ENCODE peak calls at places on chromosome 16, in ten cellular contexts. R, E, V, W, G, U, O, B, F and C are unnamed samples.

GRCh38 chr16:35431829-35432663 is 1972.6 kb downstream of the TP53TG3F start:
- DNase-seq in U (no peak), V (no peak), R (no peak), E (peak), B (no peak), W (no peak), F (no peak), O (no peak), G (no peak), C (no peak)

GRCh38 chr16:57532251-57532625 is 4.1 kb downstream of the CCDC102A start:
- DNase-seq in W (no peak), O (no peak), G (no peak), B (no peak), U (no peak), V (no peak), E (no peak), F (no peak), R (no peak), C (no peak)

GRCh38 chr16:72285324-72285723 is 113.4 kb upstream of the PMFBP1 start:
- DNase-seq in F (no peak), G (no peak), V (no peak), O (no peak), E (no peak), W (no peak), U (no peak), B (no peak), R (peak), C (no peak)

GRCh38 chr16:57141822-57142631 is 43.8 kb downstream of the PSME3IP1 start:
- DNase-seq in E (no peak), G (peak), B (no peak), V (no peak), F (no peak), O (no peak), W (no peak), U (no peak), R (no peak), C (no peak)

GRCh38 chr16:75322706-75323105 is 71.3 kb upstream of the BCAR1 start:
- DNase-seq in F (no peak), B (no peak), O (no peak), U (no peak), G (no peak), W (peak), E (no peak), R (no peak), V (no peak), C (peak)

GRCh38 chr16:65769776-65770438 is 596.6 kb upstream of the CDH5 start:
- DNase-seq in V (peak), R (no peak), G (no peak), E (no peak), W (peak), B (no peak), U (no peak), O (no peak), F (no peak), C (no peak)

GRCh38 chr16:23694707-23695373 is 16.2 kb downstream of the PLK1 start:
- DNase-seq in E (no peak), B (no peak), O (no peak), F (peak), V (peak), G (no peak), U (no peak), R (peak), W (peak), C (no peak)

GRCh38 chr16:11560701-11561439 is 25.8 kb downstream of the LITAF start:
- DNase-seq in F (no peak), O (no peak), B (no peak), G (peak), V (no peak), U (no peak), W (no peak), E (no peak), R (no peak), C (peak)

GRCh38 chr16:27806388-27806787 is 256.4 kb downstream of the KATNIP start:
- DNase-seq in V (no peak), E (no peak), W (no peak), B (no peak), U (no peak), F (no peak), R (no peak), G (no peak), O (no peak), C (no peak)

GRCh38 chr16:77603656-77604055 is 118.7 kb upstream of the NUDT7 start:
- DNase-seq in R (no peak), O (no peak), U (no peak), V (no peak), B (no peak), G (no peak), E (no peak), F (no peak), W (no peak), C (no peak)

GRCh38 chr16:70749681-70750601 is 51.0 kb downstream of the VAC14 start:
- DNase-seq in B (no peak), W (no peak), F (peak), V (no peak), R (no peak), G (no peak), E (no peak), U (no peak), O (no peak), C (no peak)

GRCh38 chr16:50282010-50282538 is 15.7 kb downstream of the ADCY7 start:
- DNase-seq in O (peak), W (peak), G (peak), E (no peak), B (no peak), R (no peak), U (peak), F (no peak), V (no peak), C (no peak)

GRCh38 chr16:60674241-60674640 is 1362.0 kb downstream of the CDH8 start:
- DNase-seq in V (no peak), B (no peak), E (no peak), R (no peak), W (no peak), O (no peak), F (no peak), G (no peak), U (no peak), C (no peak)

GRCh38 chr16:23392223-23392600 is 60.8 kb downstream of the COG7 start:
- DNase-seq in F (no peak), U (no peak), B (no peak), W (no peak), R (no peak), E (no peak), V (no peak), O (no peak), G (no peak), C (no peak)

GRCh38 chr16:84132527-84133285 is 12.3 kb downstream of the HSDL1 start:
- DNase-seq in O (no peak), F (no peak), E (no peak), R (no peak), W (no peak), B (no peak), G (no peak), U (no peak), V (no peak), C (no peak)

GRCh38 chr16:10345629-10346028 is 40.2 kb upstream of the ATF7IP2 start:
- DNase-seq in U (no peak), F (no peak), V (no peak), O (no peak), G (no peak), R (no peak), E (no peak), B (no peak), W (no peak), C (no peak)

GRCh38 chr16:71726491-71727319 is 2.2 kb upstream of the PHLPP2 start:
- DNase-seq in R (no peak), O (no peak), V (no peak), G (no peak), F (no peak), W (no peak), B (no peak), U (no peak), E (no peak), C (no peak)

GRCh38 chr16:64317601-64318000 is 804.3 kb downstream of the CDH11 start:
- DNase-seq in B (no peak), F (no peak), E (no peak), W (no peak), U (no peak), O (no peak), V (no peak), R (no peak), G (no peak), C (no peak)

GRCh38 chr16:23148513-23149266 is 562 bp downstream of the USP31 start:
- DNase-seq in F (peak), G (peak), E (peak), U (peak), R (peak), W (peak), V (peak), O (peak), B (no peak), C (peak)

GRCh38 chr16:79451196-79451816 is 149.2 kb downstream of the MAF start:
- DNase-seq in R (no peak), W (no peak), V (no peak), G (no peak), U (no peak), O (no peak), B (no peak), F (no peak), E (no peak), C (no peak)

GRCh38 chr16:54847207-54847606 is 83.5 kb upstream of the IRX5 start:
- DNase-seq in B (no peak), E (peak), O (no peak), F (no peak), U (peak), R (no peak), G (no peak), W (peak), V (no peak), C (no peak)

GRCh38 chr16:86251682-86252081 is 258.6 kb upstream of the FOXF1 start:
- DNase-seq in F (no peak), G (no peak), V (no peak), R (no peak), B (no peak), U (no peak), O (no peak), W (no peak), E (no peak), C (no peak)

GRCh38 chr16:65698943-65699342 is 577.1 kb upstream of the CDH11 start:
- DNase-seq in E (no peak), R (no peak), G (no peak), B (no peak), O (no peak), W (peak), V (no peak), U (no peak), F (no peak), C (no peak)

GRCh38 chr16:27430512-27430911 is 28.5 kb downstream of the IL21R start:
- DNase-seq in B (no peak), O (no peak), G (no peak), V (peak), U (no peak), R (peak), W (no peak), F (no peak), E (no peak), C (no peak)

GRCh38 chr16:54432481-54433229 is 146.1 kb upstream of the IRX3 start:
- DNase-seq in O (no peak), G (no peak), R (no peak), B (no peak), U (no peak), V (no peak), E (no peak), W (no peak), F (peak), C (no peak)

GRCh38 chr16:48025359-48025758 is 130.4 kb downstream of the ABCC12 start:
- DNase-seq in G (no peak), W (no peak), V (no peak), R (no peak), E (no peak), O (no peak), F (no peak), B (no peak), U (no peak), C (no peak)

GRCh38 chr16:3854740-3855139 is 25.8 kb downstream of the CREBBP start:
- DNase-seq in R (no peak), F (no peak), U (no peak), V (no peak), O (no peak), G (no peak), B (no peak), W (no peak), E (no peak), C (no peak)

GRCh38 chr16:86356804-86357203 is 153.5 kb upstream of the FOXF1 start:
- DNase-seq in G (no peak), B (no peak), R (no peak), O (no peak), U (no peak), V (no peak), F (no peak), E (no peak), W (no peak), C (no peak)

GRCh38 chr16:53785044-53785443 is 81.1 kb downstream of the FTO start:
- DNase-seq in E (no peak), U (no peak), V (no peak), G (no peak), W (peak), O (no peak), R (no peak), F (no peak), B (no peak), C (no peak)

GRCh38 chr16:88305176-88305575 is 77.6 kb upstream of the ZNF469 start:
- DNase-seq in E (no peak), B (no peak), R (no peak), G (no peak), U (no peak), V (no peak), F (no peak), O (no peak), W (no peak), C (no peak)

GRCh38 chr16:49094471-49094870 is 187.2 kb downstream of the CBLN1 start:
- DNase-seq in V (no peak), G (no peak), O (no peak), B (no peak), R (no peak), U (no peak), W (no peak), E (no peak), F (no peak), C (no peak)

GRCh38 chr16:70706948-70707465 is 21.2 kb upstream of the MTSS2 start:
- DNase-seq in G (no peak), F (no peak), W (peak), R (no peak), E (peak), V (no peak), O (no peak), U (peak), B (no peak), C (peak)

GRCh38 chr16:67443299-67443698 is 12.4 kb downstream of the HSD11B2 start:
- DNase-seq in O (peak), G (no peak), W (peak), F (no peak), V (no peak), R (no peak), B (no peak), U (no peak), E (no peak), C (no peak)

GRCh38 chr16:89619880-89620279 is 6.4 kb downstream of the DPEP1 start:
- DNase-seq in U (no peak), F (no peak), B (no peak), O (no peak), E (no peak), W (peak), R (no peak), V (no peak), G (no peak), C (no peak)

GRCh38 chr16:74767749-74768148 is 6.9 kb downstream of the FA2H start:
- DNase-seq in F (no peak), O (no peak), G (no peak), W (no peak), V (no peak), B (no peak), R (no peak), E (no peak), U (no peak), C (no peak)

GRCh38 chr16:81318711-81319110 is 3.9 kb downstream of the GAN start:
- DNase-seq in G (no peak), B (no peak), E (no peak), O (no peak), W (no peak), U (no peak), R (no peak), V (no peak), F (no peak), C (no peak)

GRCh38 chr16:81316176-81316496 is 1.4 kb downstream of the GAN start:
- DNase-seq in V (no peak), F (no peak), B (no peak), W (no peak), R (no peak), O (no peak), G (no peak), E (no peak), U (no peak), C (no peak)

GRCh38 chr16:81314603-81315270 is at the start of gene GAN:
- DNase-seq in O (peak), V (peak), G (peak), F (peak), R (peak), B (peak), E (peak), W (peak), U (peak), C (peak)

GRCh38 chr16:81313731-81314602 is 795 bp upstream of the GAN start:
- DNase-seq in G (no peak), V (no peak), B (no peak), U (no peak), R (peak), E (no peak), O (no peak), W (peak), F (no peak), C (peak)

GRCh38 chr16:81315271-81316175 is 761 bp downstream of the GAN start:
- DNase-seq in W (peak), R (no peak), F (peak), E (peak), U (peak), B (peak), G (no peak), O (peak), V (peak), C (peak)
- TF ChIP-seq CTCF in W (peak), R (no peak), F (no peak), E (no peak), U (peak), B (no peak), G (no peak), O (no peak), V (no peak), C (peak)

DNA sequence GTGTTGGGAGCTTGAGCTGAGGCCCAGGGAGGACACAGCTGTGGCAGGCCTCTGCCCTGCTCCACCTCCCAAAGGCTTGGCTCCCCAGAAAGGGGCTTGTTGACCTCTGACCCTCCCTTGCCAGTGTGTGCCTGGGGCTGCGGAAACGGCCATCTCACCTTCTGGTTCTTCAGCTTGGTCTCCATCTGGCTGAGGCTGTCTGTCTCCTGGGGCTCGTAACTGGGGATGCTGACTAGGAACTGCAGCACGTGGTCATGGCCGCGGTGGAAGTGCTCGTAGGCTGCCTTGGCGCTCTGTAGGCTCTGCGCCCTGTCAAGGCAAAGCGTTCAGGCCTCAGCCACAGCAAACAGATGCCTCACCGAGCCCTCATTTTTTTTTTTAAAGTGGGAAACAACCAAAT is 42.7 kb downstream of the UBN1 start:
- DNase-seq in R (no peak), G (no peak), F (no peak), O (no peak), E (no peak), W (no peak), V (no peak), B (no peak), U (no peak), C (no peak)
- TF ChIP-seq CTCF in R (no peak), G (no peak), F (no peak), O (no peak), E (no peak), W (no peak), V (no peak), B (no peak), U (no peak), C (no peak)

DNA sequence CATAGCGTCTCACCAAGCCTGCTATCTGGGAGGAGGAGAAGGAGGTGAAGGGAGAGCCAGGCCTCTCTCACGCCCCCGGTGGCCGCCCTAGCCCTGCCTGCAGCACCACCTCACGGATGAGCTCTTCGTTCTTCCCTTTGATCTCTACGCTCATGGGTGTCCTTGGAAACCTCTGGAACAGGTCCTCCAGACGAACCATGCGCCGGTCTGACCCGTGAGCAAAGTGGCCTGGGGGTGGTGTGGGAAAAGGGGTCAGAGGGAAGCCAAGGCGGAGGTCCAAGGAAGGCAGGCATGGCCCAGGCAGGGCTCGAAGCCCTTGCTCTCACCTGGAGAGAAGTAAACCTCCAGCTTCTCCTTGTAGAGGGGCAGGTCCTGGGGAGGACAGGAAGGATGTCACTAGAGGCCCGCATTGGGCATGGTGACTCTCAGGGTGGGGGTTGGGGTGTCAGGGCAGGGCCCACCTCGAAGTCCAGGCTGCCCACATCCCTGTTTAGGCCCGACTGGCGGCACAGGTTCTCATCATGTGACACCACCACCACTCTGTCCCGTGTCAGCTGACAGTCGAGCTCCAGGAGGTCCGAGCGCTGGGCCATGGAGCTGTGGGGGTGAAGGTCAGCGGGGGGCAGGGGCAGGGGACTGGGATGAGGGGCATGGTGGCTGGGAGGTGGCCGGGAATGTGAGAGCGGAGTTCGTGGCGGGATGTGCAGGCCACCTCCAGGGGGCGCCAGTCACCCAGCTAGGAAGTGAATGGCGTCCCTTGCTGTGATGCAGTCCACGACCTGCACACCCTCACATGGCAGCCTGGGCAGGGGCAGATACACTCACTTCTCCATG is 923 bp downstream of the GDPD3 start:
- DNase-seq in G (no peak), E (peak), W (peak), U (no peak), R (peak), V (peak), O (peak), B (no peak), F (peak), C (no peak)
- TF ChIP-seq CTCF in G (peak), E (peak), W (peak), U (peak), R (peak), V (peak), O (peak), B (peak), F (peak), C (peak)

GRCh38 chr16:81712681-81713080 is 66.4 kb upstream of the PLCG2 start:
- DNase-seq in V (no peak), W (no peak), U (no peak), R (no peak), F (no peak), E (peak), G (no peak), B (no peak), O (no peak), C (no peak)
- TF ChIP-seq CTCF in V (no peak), W (no peak), U (no peak), R (no peak), F (no peak), E (no peak), G (no peak), B (no peak), O (no peak), C (no peak)